ENCODE peak calls at places on chromosome 3, in eight cellular contexts. J is NCI-H1092 treated with DMSO at 0.1 percent for 48 hours; R is Ammon's horn; N is activated CD4-positive, alpha-beta T cell treated with anti-CD3 and anti-CD28 coated beads, Interleukin-2, amount 50 U/mL, for 1 hour; D is IMR-90; B is GM04504; C is dorsolateral prefrontal cortex; I is GM04503. O is an unnamed sample.

GRCh38 chr3:167102071-167102470 is 278.0 kb downstream of the ZBBX start:
- DNase-seq in J (no peak), R (no peak), N (no peak), D (no peak), B (no peak), C (no peak), I (no peak), O (no peak)

GRCh38 chr3:54950391-54951003 is 22.6 kb upstream of the LRTM1 start:
- DNase-seq in J (no peak), R (no peak), N (no peak), D (no peak), B (no peak), C (no peak), I (no peak), O (no peak)

GRCh38 chr3:101081990-101082389 is 88.8 kb upstream of the ABI3BP start:
- DNase-seq in J (no peak), R (no peak), N (no peak), D (peak), B (no peak), C (no peak), I (no peak), O (no peak)

GRCh38 chr3:194133661-194134230 is 2.2 kb upstream of the HES1 start:
- DNase-seq in J (peak), R (no peak), N (no peak), D (peak), B (peak), C (no peak), I (no peak), O (peak)

GRCh38 chr3:74590620-74591262 is 23.7 kb downstream of the CNTN3 start:
- DNase-seq in J (no peak), R (no peak), N (no peak), D (no peak), B (no peak), C (no peak), I (no peak), O (no peak)

GRCh38 chr3:113747719-113748046 is 848 bp downstream of the ATP6V1A start:
- DNase-seq in J (no peak), R (peak), N (no peak), D (no peak), B (no peak), C (no peak), I (no peak), O (no peak)

GRCh38 chr3:64093825-64094712 is 70.8 kb upstream of the PSMD6 start:
- DNase-seq in J (no peak), R (no peak), N (no peak), D (no peak), B (no peak), C (no peak), I (no peak), O (no peak)

GRCh38 chr3:138124188-138124587 is 8.0 kb downstream of the A4GNT start:
- DNase-seq in J (no peak), R (no peak), N (no peak), D (no peak), B (no peak), C (no peak), I (no peak), O (no peak)

GRCh38 chr3:188037116-188037718 is 116.7 kb upstream of the LPP start:
- DNase-seq in J (peak), R (no peak), N (no peak), D (peak), B (no peak), C (no peak), I (no peak), O (no peak)

GRCh38 chr3:176948123-176948522 is 249.2 kb downstream of the TBL1XR1 start:
- DNase-seq in J (no peak), R (no peak), N (no peak), D (no peak), B (no peak), C (no peak), I (no peak), O (no peak)

GRCh38 chr3:78507196-78507984 is 1260.4 kb downstream of the ROBO1 start:
- DNase-seq in J (no peak), R (no peak), N (no peak), D (no peak), B (no peak), C (no peak), I (no peak), O (no peak)

GRCh38 chr3:38580450-38581382 is 68.8 kb downstream of the SCN5A start:
- DNase-seq in J (no peak), R (no peak), N (no peak), D (no peak), B (no peak), C (no peak), I (no peak), O (peak)

GRCh38 chr3:196835081-196835480 is 32.6 kb upstream of the SENP5 start:
- DNase-seq in J (no peak), R (no peak), N (no peak), D (no peak), B (no peak), C (no peak), I (no peak), O (no peak)

GRCh38 chr3:128170866-128171516 is 17.7 kb downstream of the EEFSEC start:
- DNase-seq in J (peak), R (peak), N (no peak), D (peak), B (peak), C (peak), I (peak), O (no peak)

GRCh38 chr3:129003578-129004112 is 2.5 kb downstream of the EFCC1 start:
- DNase-seq in J (peak), R (no peak), N (peak), D (no peak), B (no peak), C (no peak), I (no peak), O (peak)

GRCh38 chr3:62875103-62876002 is at the start of gene CADPS:
- DNase-seq in J (peak), R (peak), N (no peak), D (no peak), B (no peak), C (peak), I (no peak), O (peak)

O was measured in Peyer's patch.